ENCODE peak calls at places on chromosomes 5 and 9, in five cellular contexts. W is H1, G is astrocyte, B is left ventricle myocardium inferior, Z is osteocyte. P is an unnamed sample.

GRCh38 chr9:71685394-71685793 is 82.9 kb downstream of the CEMIP2 start:
- DNase-seq in G (no peak), Z (no peak), W (no peak), B (no peak), P (peak; percentile 69)

GRCh38 chr9:18331808-18332209 is 142.1 kb upstream of the ADAMTSL1 start:
- DNase-seq in W (no peak), G (peak; percentile 64), B (no peak), Z (no peak), P (no peak)

GRCh38 chr5:5306696-5307095 is 115.8 kb upstream of the ICE1 start:
- DNase-seq in G (peak; percentile 82), B (no peak), Z (no peak), W (no peak), P (no peak)

GRCh38 chr5:116130471-116130870 is 45.6 kb downstream of the COMMD10 start:
- DNase-seq in G (peak; percentile 76), Z (no peak), B (no peak), W (no peak), P (no peak)

GRCh38 chr5:150428106-150428876 is 15.6 kb upstream of the CD74 start:
- DNase-seq in W (no peak), B (peak; percentile 71), Z (no peak), G (no peak), P (no peak)

GRCh38 chr9:118985851-118986250 is 383.4 kb downstream of the BRINP1 start:
- DNase-seq in B (no peak), W (no peak), G (no peak), Z (no peak), P (no peak)

GRCh38 chr5:49953-50544 is 41.9 kb upstream of the PLEKHG4B start:
- DNase-seq in Z (no peak), G (no peak), B (no peak), W (no peak), P (no peak)

GRCh38 chr5:137296213-137296702 is 202.9 kb downstream of the SPOCK1 start:
- DNase-seq in W (no peak), Z (peak; percentile 19), B (no peak), G (peak; percentile 90), P (no peak)

GRCh38 chr5:1673042-1673674 is 126.5 kb downstream of the MRPL36 start:
- DNase-seq in W (no peak), Z (no peak), B (no peak), G (no peak), P (no peak)

GRCh38 chr5:88829773-88830172 is 53.2 kb downstream of the MEF2C start:
- DNase-seq in B (no peak), W (no peak), G (no peak), Z (no peak), P (no peak)

GRCh38 chr9:128881627-128881883 is 195 bp downstream of the KYAT1 start:
- DNase-seq in G (no peak), B (no peak), Z (no peak), W (no peak), P (no peak)

GRCh38 chr5:135394095-135394494 is 4.9 kb downstream of the MACROH2A1 start:
- DNase-seq in W (no peak), B (no peak), G (no peak), Z (no peak), P (no peak)

GRCh38 chr5:68499952-68500351 is 284.4 kb downstream of the PIK3R1 start:
- DNase-seq in G (peak; percentile 67), B (no peak), W (no peak), Z (no peak), P (no peak)

GRCh38 chr5:36777105-36777757 is 99.3 kb upstream of the NIPBL start:
- DNase-seq in B (no peak), Z (no peak), W (peak; percentile 5), G (peak; percentile 4), P (no peak)

GRCh38 chr5:10366310-10367297 is 13.1 kb downstream of the MARCHF6 start:
- DNase-seq in W (no peak), B (no peak), G (peak; percentile 77), Z (no peak), P (no peak)

GRCh38 chr5:141605523-141606277 is 13.1 kb downstream of the DIAPH1 start:
- DNase-seq in W (no peak), B (peak; percentile 26), G (no peak), Z (no peak), P (peak; percentile 88)

GRCh38 chr5:59768204-59769040 is 125.1 kb downstream of the PDE4D start:
- DNase-seq in W (peak; percentile 39), B (peak; percentile 25), Z (peak; percentile 86), G (peak; percentile 87), P (peak; percentile 56)

GRCh38 chr9:135015986-135016640 is 71.4 kb upstream of the OLFM1 start:
- DNase-seq in Z (no peak), G (no peak), W (no peak), B (no peak), P (no peak)

GRCh38 chr9:121698627-121699270 is 47.3 kb downstream of the DAB2IP start:
- DNase-seq in W (no peak), Z (no peak), G (no peak), B (no peak), P (peak; percentile 35)

GRCh38 chr5:148860599-148860998 is 34.2 kb downstream of the ADRB2 start:
- DNase-seq in B (no peak), W (no peak), G (no peak), Z (no peak), P (no peak)

GRCh38 chr9:85248514-85249312 is 493.0 kb downstream of the AGTPBP1 start:
- DNase-seq in W (no peak), G (peak; percentile 80), Z (no peak), B (no peak), P (no peak)

GRCh38 chr5:120464627-120465280 is 654 bp downstream of the PRR16 start:
- DNase-seq in Z (peak; percentile 84), B (peak; percentile 57), G (peak; percentile 41), W (no peak), P (peak; percentile 5)

GRCh38 chr5:133261993-133262392 is 210.2 kb downstream of the HSPA4 start:
- DNase-seq in Z (no peak), B (no peak), G (no peak), W (no peak), P (no peak)

GRCh38 chr9:136232964-136233363 is 12.6 kb downstream of the QSOX2 start:
- DNase-seq in G (no peak), B (no peak), W (no peak), Z (no peak), P (no peak)

GRCh38 chr5:151660616-151661015 is 26.1 kb downstream of the SPARC start:
- DNase-seq in Z (no peak), G (peak; percentile 67), B (no peak), W (no peak), P (no peak)

GRCh38 chr5:139668064-139668880 is 20.1 kb downstream of the CXXC5 start:
- DNase-seq in G (no peak), Z (no peak), W (no peak), B (peak; percentile 57), P (peak; percentile 66)

GRCh38 chr5:11590475-11590874 is 313.8 kb downstream of the CTNND2 start:
- DNase-seq in B (no peak), Z (no peak), G (no peak), W (no peak), P (no peak)

GRCh38 chr9:36971935-36972488 is 62.1 kb downstream of the PAX5 start:
- DNase-seq in W (no peak), Z (peak; percentile 65), B (no peak), G (no peak), P (no peak)

GRCh38 chr9:36976371-36977030 is 57.6 kb downstream of the PAX5 start:
- DNase-seq in W (no peak), B (no peak), Z (peak; percentile 19), G (no peak), P (no peak)

GRCh38 chr9:36969216-36969771 is 64.8 kb downstream of the PAX5 start:
- DNase-seq in W (no peak), B (no peak), Z (no peak), G (no peak), P (no peak)

GRCh38 chr9:36970007-36970888 is 63.8 kb downstream of the PAX5 start:
- DNase-seq in G (no peak), B (no peak), Z (no peak), W (no peak), P (no peak)

DNA sequence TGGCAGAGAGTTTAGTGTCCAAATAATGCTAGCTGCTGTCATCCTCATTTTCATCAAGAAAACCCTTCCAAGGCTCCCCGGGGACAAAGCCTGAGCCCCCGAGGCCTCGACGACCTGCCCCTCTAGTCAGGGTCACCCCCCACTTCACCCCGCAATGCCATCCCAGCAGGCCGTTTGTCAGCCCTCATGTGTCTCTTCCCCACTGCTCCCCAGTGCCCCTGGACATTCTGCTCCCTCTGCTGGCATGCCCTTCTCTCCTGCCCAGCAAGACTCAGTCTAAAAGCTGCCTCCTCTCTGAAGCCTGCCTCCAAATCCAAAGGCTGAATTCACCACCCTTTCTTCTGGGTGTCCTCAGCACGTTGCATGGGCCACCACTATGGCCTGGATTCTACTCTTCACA is 59.3 kb downstream of the PAX5 start:
- DNase-seq in G (no peak), Z (peak; percentile 62), B (no peak), W (no peak), P (no peak)
- TF ChIP-seq CTCF in G (no peak), Z (no peak), B (no peak), W (peak; percentile 33), P (no peak)

DNA sequence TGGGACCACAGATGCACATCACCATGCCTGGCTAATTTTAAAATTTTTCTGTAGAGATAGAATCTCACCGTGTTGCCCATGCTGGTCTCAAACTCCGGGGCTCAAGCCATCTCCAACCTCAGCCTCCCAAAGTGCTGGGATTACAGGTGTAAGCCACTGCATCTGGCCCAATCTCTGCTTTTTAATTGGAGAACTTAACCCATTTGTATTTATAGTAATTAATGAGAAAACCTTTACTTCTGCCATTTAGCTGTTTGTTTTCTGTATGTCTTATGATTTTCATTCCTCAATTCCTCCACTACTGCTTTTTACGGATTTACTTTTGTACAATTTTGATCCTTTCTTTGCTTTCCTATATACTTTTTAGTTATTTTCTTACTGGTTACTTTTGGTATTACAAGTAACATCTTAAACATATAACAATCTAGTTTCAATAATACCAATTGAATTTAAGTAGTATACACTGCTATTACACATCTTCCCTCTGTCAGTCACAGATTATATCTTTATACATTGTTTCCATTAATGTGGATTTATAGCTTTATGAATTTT is 26.1 kb downstream of the RALGDS start:
- DNase-seq in B (no peak), W (no peak), G (no peak), Z (no peak), P (no peak)
- TF ChIP-seq CTCF in B (no peak), W (no peak), G (no peak), Z (no peak), P (no peak)

GRCh38 chr9:23841304-23841703 is 15.3 kb upstream of the ELAVL2 start:
- DNase-seq in W (no peak), Z (no peak), G (no peak), B (no peak), P (no peak)

DNA sequence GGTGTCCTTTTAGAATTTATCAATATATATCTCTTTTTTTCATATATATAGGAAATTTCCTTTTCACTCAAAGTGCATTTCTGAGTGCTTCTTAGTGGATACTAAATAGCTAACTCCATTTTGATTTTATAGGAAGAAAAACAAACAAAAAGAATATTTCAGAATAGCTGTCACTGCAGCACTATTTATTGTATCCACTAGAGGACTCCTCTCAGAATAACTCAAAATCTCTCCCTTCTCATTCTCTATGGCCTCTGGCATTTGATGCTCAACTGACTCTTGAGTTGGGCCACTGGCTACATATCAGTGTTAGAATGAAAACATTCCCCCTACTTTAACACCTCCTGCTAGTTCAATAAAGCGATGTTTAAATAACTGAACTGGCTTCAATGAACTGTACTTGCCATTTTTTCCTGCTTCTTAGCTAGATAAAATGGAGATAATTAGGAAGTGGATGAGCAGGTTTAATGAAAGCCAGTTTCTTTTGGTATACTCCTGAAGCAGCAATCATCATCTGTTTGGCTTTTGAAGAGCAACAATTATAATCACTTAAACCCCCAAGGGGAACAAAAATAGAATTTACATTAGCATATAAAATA is 16.6 kb upstream of the ELAVL2 start:
- DNase-seq in Z (no peak), B (no peak), G (no peak), W (no peak), P (no peak)
- TF ChIP-seq CTCF in Z (no peak), B (no peak), G (peak; percentile 20), W (no peak), P (no peak)

GRCh38 chr5:143106175-143106574 is 297.3 kb downstream of the NR3C1 start:
- DNase-seq in Z (no peak), G (peak; percentile 54), B (no peak), W (no peak), P (no peak)
- TF ChIP-seq CTCF in Z (peak; percentile 44), G (no peak), B (peak; percentile 46), W (peak; percentile 33), P (no peak)